ENCODE peak calls at places on chromosomes 16 and 17, in ten cellular contexts. S is AG10803; I is naive thymus-derived CD4-positive, alpha-beta T cell; F is left cardiac atrium; E is upper lobe of right lung; P is AG04450; H is stimulated activated CD8-positive, alpha-beta memory T cell treated with anti-CD3 and anti-CD28 coated beads, Interleukin-7, amount 100 ng/mL, for 1 hour; M is hypothalamus; T is HT-29; K is T-helper 1 cell. Q is an unnamed sample.

GRCh38 chr17:76720941-76721340 is 5.5 kb downstream of the JMJD6 start:
- DNase-seq in T (no peak), P (no peak), K (no peak), E (peak), S (no peak), H (no peak), M (no peak), F (no peak), I (no peak), Q (no peak)

GRCh38 chr16:85759631-85760419 is 8.9 kb upstream of the C16orf74 start:
- DNase-seq in I (no peak), M (no peak), P (no peak), S (no peak), K (no peak), E (peak), H (no peak), T (peak), F (no peak), Q (no peak)

GRCh38 chr16:27712251-27712711 is 162.3 kb downstream of the KATNIP start:
- DNase-seq in F (no peak), M (no peak), P (no peak), T (no peak), I (no peak), E (peak), S (no peak), H (no peak), K (no peak), Q (no peak)

GRCh38 chr17:74446551-74447500 is 14.9 kb downstream of the GPRC5C start:
- DNase-seq in H (no peak), K (no peak), M (no peak), T (no peak), I (no peak), F (peak), P (no peak), S (no peak), E (peak), Q (no peak)

GRCh38 chr17:41483991-41484826 is 3.3 kb upstream of the KRT35 start:
- DNase-seq in H (no peak), S (no peak), F (no peak), E (no peak), T (no peak), M (no peak), I (no peak), P (no peak), K (no peak), Q (no peak)

GRCh38 chr17:77451271-77451893 is 310.6 kb downstream of the SEC14L1 start:
- DNase-seq in E (peak), P (no peak), T (peak), M (peak), H (no peak), S (peak), K (peak), F (peak), I (peak), Q (no peak)

GRCh38 chr17:66540131-66540781 is 237.8 kb downstream of the PRKCA start:
- DNase-seq in I (no peak), M (peak), T (no peak), K (no peak), E (no peak), F (peak), H (no peak), S (peak), P (peak), Q (no peak)

GRCh38 chr16:13883266-13883665 is 36.7 kb upstream of the ERCC4 start:
- DNase-seq in T (peak), I (no peak), P (no peak), H (no peak), F (no peak), E (no peak), K (no peak), M (no peak), S (no peak), Q (no peak)

GRCh38 chr17:13415877-13416416 is 185.8 kb downstream of the HS3ST3A1 start:
- DNase-seq in H (no peak), F (peak), P (peak), K (no peak), M (no peak), T (no peak), S (peak), E (peak), I (no peak), Q (no peak)

GRCh38 chr17:76735006-76735405 is 2.1 kb downstream of the SRSF2 start:
- DNase-seq in S (no peak), M (no peak), P (no peak), F (no peak), E (no peak), T (peak), H (no peak), I (no peak), K (no peak), Q (no peak)